ENCODE peak calls at places on chromosomes 6 and 20, in six cellular contexts. One of them, this sample, is unnamed.
A peak's percentile ranks its signal among the peaks of the same experiment; 100 is the strongest.

GRCh38 chr6:111011360-111012142 is 29.7 kb downstream of the RPF2 start:
- DNase-seq in NCI-H2081: peak; percentile 6
- DNase-seq in DMS153: no peak
- DNase-seq in T-helper 22 cell: no peak
- DNase-seq in cardiac muscle cell: peak; percentile 59
- DNase-seq in heart left ventricle: no peak
- DNase-seq in this sample: no peak

GRCh38 chr6:51541847-51542246 is 545.6 kb downstream of the PKHD1 start:
- DNase-seq in NCI-H2081: no peak
- DNase-seq in DMS153: peak; percentile 42
- DNase-seq in T-helper 22 cell: no peak
- DNase-seq in cardiac muscle cell: no peak
- DNase-seq in heart left ventricle: no peak
- DNase-seq in this sample: no peak

GRCh38 chr6:130307752-130308361 is 58.0 kb upstream of the TMEM200A start:
- DNase-seq in NCI-H2081: no peak
- DNase-seq in DMS153: no peak
- DNase-seq in T-helper 22 cell: no peak
- DNase-seq in cardiac muscle cell: no peak
- DNase-seq in heart left ventricle: no peak
- DNase-seq in this sample: no peak

GRCh38 chr6:16334671-16335070 is 96.3 kb downstream of the GMPR start:
- DNase-seq in NCI-H2081: no peak
- DNase-seq in DMS153: no peak
- DNase-seq in T-helper 22 cell: no peak
- DNase-seq in cardiac muscle cell: no peak
- DNase-seq in heart left ventricle: peak; percentile 62
- DNase-seq in this sample: no peak

GRCh38 chr6:107821591-107821990 is 2.5 kb downstream of the SCML4 start:
- DNase-seq in NCI-H2081: no peak
- DNase-seq in DMS153: no peak
- DNase-seq in T-helper 22 cell: no peak
- DNase-seq in cardiac muscle cell: no peak
- DNase-seq in heart left ventricle: no peak
- DNase-seq in this sample: no peak

GRCh38 chr6:33702345-33702977 is 9.0 kb downstream of the UQCC2 start:
- DNase-seq in NCI-H2081: peak; percentile 33
- DNase-seq in DMS153: no peak
- DNase-seq in T-helper 22 cell: no peak
- DNase-seq in cardiac muscle cell: peak; percentile 56
- DNase-seq in heart left ventricle: no peak
- DNase-seq in this sample: no peak

GRCh38 chr20:20367681-20368413 is at the start of gene INSM1:
- DNase-seq in NCI-H2081: peak; percentile 97
- DNase-seq in DMS153: peak; percentile 91
- DNase-seq in T-helper 22 cell: no peak
- DNase-seq in cardiac muscle cell: no peak
- DNase-seq in heart left ventricle: no peak
- DNase-seq in this sample: peak; percentile 25

GRCh38 chr6:26233608-26234420 is 131.2 kb upstream of the BTN3A2 start:
- DNase-seq in NCI-H2081: no peak
- DNase-seq in DMS153: peak; percentile 30
- DNase-seq in T-helper 22 cell: peak; percentile 50
- DNase-seq in cardiac muscle cell: peak; percentile 54
- DNase-seq in heart left ventricle: peak; percentile 39
- DNase-seq in this sample: no peak

GRCh38 chr6:17714879-17715860 is 8.4 kb upstream of the NUP153 start:
- DNase-seq in NCI-H2081: no peak
- DNase-seq in DMS153: no peak
- DNase-seq in T-helper 22 cell: no peak
- DNase-seq in cardiac muscle cell: no peak
- DNase-seq in heart left ventricle: no peak
- DNase-seq in this sample: no peak

GRCh38 chr6:159229526-159229925 is 60.3 kb downstream of the FNDC1 start:
- DNase-seq in NCI-H2081: no peak
- DNase-seq in DMS153: no peak
- DNase-seq in T-helper 22 cell: no peak
- DNase-seq in cardiac muscle cell: no peak
- DNase-seq in heart left ventricle: no peak
- DNase-seq in this sample: no peak

GRCh38 chr6:19327246-19327645 is 509.9 kb upstream of the ID4 start:
- DNase-seq in NCI-H2081: no peak
- DNase-seq in DMS153: no peak
- DNase-seq in T-helper 22 cell: no peak
- DNase-seq in cardiac muscle cell: no peak
- DNase-seq in heart left ventricle: no peak
- DNase-seq in this sample: no peak

GRCh38 chr6:165245287-165245686 is 64.1 kb downstream of the C6orf118 start:
- DNase-seq in NCI-H2081: peak; percentile 4
- DNase-seq in DMS153: no peak
- DNase-seq in T-helper 22 cell: no peak
- DNase-seq in cardiac muscle cell: peak; percentile 28
- DNase-seq in heart left ventricle: no peak
- DNase-seq in this sample: no peak

GRCh38 chr6:25022140-25022553 is 86.4 kb upstream of the RIPOR2 start:
- DNase-seq in NCI-H2081: no peak
- DNase-seq in DMS153: no peak
- DNase-seq in T-helper 22 cell: no peak
- DNase-seq in cardiac muscle cell: no peak
- DNase-seq in heart left ventricle: no peak
- DNase-seq in this sample: no peak

GRCh38 chr20:51584737-51585136 is 42.2 kb upstream of the NFATC2 start:
- DNase-seq in NCI-H2081: no peak
- DNase-seq in DMS153: no peak
- DNase-seq in T-helper 22 cell: no peak
- DNase-seq in cardiac muscle cell: peak; percentile 28
- DNase-seq in heart left ventricle: no peak
- DNase-seq in this sample: no peak

GRCh38 chr6:3987072-3987471 is 91.9 kb downstream of the FAM217A start:
- DNase-seq in NCI-H2081: no peak
- DNase-seq in DMS153: no peak
- DNase-seq in T-helper 22 cell: no peak
- DNase-seq in cardiac muscle cell: peak; percentile 65
- DNase-seq in heart left ventricle: no peak
- DNase-seq in this sample: no peak

GRCh38 chr6:90068835-90069478 is 174.7 kb downstream of the GJA10 start:
- DNase-seq in NCI-H2081: no peak
- DNase-seq in DMS153: no peak
- DNase-seq in T-helper 22 cell: no peak
- DNase-seq in cardiac muscle cell: no peak
- DNase-seq in heart left ventricle: no peak
- DNase-seq in this sample: no peak

GRCh38 chr6:160060920-160061447 is 60.6 kb upstream of the SLC22A1 start:
- DNase-seq in NCI-H2081: no peak
- DNase-seq in DMS153: no peak
- DNase-seq in T-helper 22 cell: no peak
- DNase-seq in cardiac muscle cell: no peak
- DNase-seq in heart left ventricle: no peak
- DNase-seq in this sample: no peak